ENCODE peak calls at places on chromosomes 1 and 21, in four cellular contexts. One of them, this sample, is unnamed.

GRCh38 chr1:36516372-36517018 is 33.8 kb upstream of the CSF3R start:
- DNase-seq in NCI-H345: peak; percentile 32
- DNase-seq in activated T-cell treated with anti-CD3 and anti-CD28 coated beads, Interleukin-2, amount 50 U/mL, for 72 hours: peak; percentile 44
- DNase-seq in HEK293T: peak; percentile 83
- DNase-seq in this sample: peak; percentile 64

GRCh38 chr1:207833956-207834660 is 76.8 kb downstream of the CD34 start:
- DNase-seq in NCI-H345: no peak
- DNase-seq in activated T-cell treated with anti-CD3 and anti-CD28 coated beads, Interleukin-2, amount 50 U/mL, for 72 hours: no peak
- DNase-seq in HEK293T: no peak
- DNase-seq in this sample: peak; percentile 64

GRCh38 chr1:112253366-112253765 is 142.6 kb upstream of the CTTNBP2NL start:
- DNase-seq in NCI-H345: no peak
- DNase-seq in activated T-cell treated with anti-CD3 and anti-CD28 coated beads, Interleukin-2, amount 50 U/mL, for 72 hours: no peak
- DNase-seq in HEK293T: no peak
- DNase-seq in this sample: peak; percentile 19

GRCh38 chr1:24902471-24902891 is 27.6 kb downstream of the RUNX3 start:
- DNase-seq in NCI-H345: no peak
- DNase-seq in activated T-cell treated with anti-CD3 and anti-CD28 coated beads, Interleukin-2, amount 50 U/mL, for 72 hours: no peak
- DNase-seq in HEK293T: no peak
- DNase-seq in this sample: peak; percentile 60

GRCh38 chr1:214708321-214708960 is 105.4 kb downstream of the CENPF start:
- DNase-seq in NCI-H345: no peak
- DNase-seq in activated T-cell treated with anti-CD3 and anti-CD28 coated beads, Interleukin-2, amount 50 U/mL, for 72 hours: no peak
- DNase-seq in HEK293T: no peak
- DNase-seq in this sample: no peak

GRCh38 chr1:103160281-103160680 is 52.0 kb upstream of the COL11A1 start:
- DNase-seq in NCI-H345: no peak
- DNase-seq in activated T-cell treated with anti-CD3 and anti-CD28 coated beads, Interleukin-2, amount 50 U/mL, for 72 hours: no peak
- DNase-seq in HEK293T: no peak
- DNase-seq in this sample: no peak

GRCh38 chr1:55286851-55287602 is 71.9 kb upstream of the USP24 start:
- DNase-seq in NCI-H345: no peak
- DNase-seq in activated T-cell treated with anti-CD3 and anti-CD28 coated beads, Interleukin-2, amount 50 U/mL, for 72 hours: no peak
- DNase-seq in HEK293T: no peak
- DNase-seq in this sample: no peak

GRCh38 chr1:171506525-171507304 is 21.4 kb downstream of the PRRC2C start:
- DNase-seq in NCI-H345: no peak
- DNase-seq in activated T-cell treated with anti-CD3 and anti-CD28 coated beads, Interleukin-2, amount 50 U/mL, for 72 hours: no peak
- DNase-seq in HEK293T: no peak
- DNase-seq in this sample: no peak

GRCh38 chr1:95438213-95438948 is 204.4 kb downstream of the RWDD3 start:
- DNase-seq in NCI-H345: no peak
- DNase-seq in activated T-cell treated with anti-CD3 and anti-CD28 coated beads, Interleukin-2, amount 50 U/mL, for 72 hours: no peak
- DNase-seq in HEK293T: no peak
- DNase-seq in this sample: no peak

GRCh38 chr1:156259805-156260204 is 11.9 kb upstream of the PAQR6 start:
- DNase-seq in NCI-H345: no peak
- DNase-seq in activated T-cell treated with anti-CD3 and anti-CD28 coated beads, Interleukin-2, amount 50 U/mL, for 72 hours: no peak
- DNase-seq in HEK293T: no peak
- DNase-seq in this sample: no peak

GRCh38 chr1:214570442-214570841 is 19.0 kb upstream of the PTPN14 start:
- DNase-seq in NCI-H345: no peak
- DNase-seq in activated T-cell treated with anti-CD3 and anti-CD28 coated beads, Interleukin-2, amount 50 U/mL, for 72 hours: no peak
- DNase-seq in HEK293T: no peak
- DNase-seq in this sample: no peak

GRCh38 chr1:204323887-204324286 is 35.8 kb downstream of the PLEKHA6 start:
- DNase-seq in NCI-H345: no peak
- DNase-seq in activated T-cell treated with anti-CD3 and anti-CD28 coated beads, Interleukin-2, amount 50 U/mL, for 72 hours: peak; percentile 72
- DNase-seq in HEK293T: no peak
- DNase-seq in this sample: no peak

GRCh38 chr1:204296431-204296988 is 63.2 kb downstream of the PLEKHA6 start:
- DNase-seq in NCI-H345: no peak
- DNase-seq in activated T-cell treated with anti-CD3 and anti-CD28 coated beads, Interleukin-2, amount 50 U/mL, for 72 hours: no peak
- DNase-seq in HEK293T: no peak
- DNase-seq in this sample: no peak

GRCh38 chr1:225860860-225861441 is 21.2 kb downstream of the TMEM63A start:
- DNase-seq in NCI-H345: no peak
- DNase-seq in activated T-cell treated with anti-CD3 and anti-CD28 coated beads, Interleukin-2, amount 50 U/mL, for 72 hours: no peak
- DNase-seq in HEK293T: no peak
- DNase-seq in this sample: no peak

GRCh38 chr1:95086949-95087533 is 14.3 kb upstream of the ALG14 start:
- DNase-seq in NCI-H345: no peak
- DNase-seq in activated T-cell treated with anti-CD3 and anti-CD28 coated beads, Interleukin-2, amount 50 U/mL, for 72 hours: no peak
- DNase-seq in HEK293T: peak; percentile 28
- DNase-seq in this sample: peak; percentile 76

GRCh38 chr1:235952950-235953615 is 86.4 kb upstream of the LYST start:
- DNase-seq in NCI-H345: no peak
- DNase-seq in activated T-cell treated with anti-CD3 and anti-CD28 coated beads, Interleukin-2, amount 50 U/mL, for 72 hours: peak; percentile 67
- DNase-seq in HEK293T: no peak
- DNase-seq in this sample: no peak

GRCh38 chr1:228988655-228989054 is 253.4 kb downstream of the RHOU start:
- DNase-seq in NCI-H345: no peak
- DNase-seq in activated T-cell treated with anti-CD3 and anti-CD28 coated beads, Interleukin-2, amount 50 U/mL, for 72 hours: no peak
- DNase-seq in HEK293T: no peak
- DNase-seq in this sample: no peak

GRCh38 chr1:78289606-78290005 is 201.2 kb upstream of the PTGFR start:
- DNase-seq in NCI-H345: no peak
- DNase-seq in activated T-cell treated with anti-CD3 and anti-CD28 coated beads, Interleukin-2, amount 50 U/mL, for 72 hours: no peak
- DNase-seq in HEK293T: no peak
- DNase-seq in this sample: no peak

GRCh38 chr1:6911974-6912373 is 126.7 kb downstream of the CAMTA1 start:
- DNase-seq in NCI-H345: no peak
- DNase-seq in activated T-cell treated with anti-CD3 and anti-CD28 coated beads, Interleukin-2, amount 50 U/mL, for 72 hours: no peak
- DNase-seq in HEK293T: no peak
- DNase-seq in this sample: no peak

GRCh38 chr1:156908541-156908940 is 11.9 kb upstream of the LRRC71 start:
- DNase-seq in NCI-H345: no peak
- DNase-seq in activated T-cell treated with anti-CD3 and anti-CD28 coated beads, Interleukin-2, amount 50 U/mL, for 72 hours: no peak
- DNase-seq in HEK293T: no peak
- DNase-seq in this sample: no peak

GRCh38 chr1:206568779-206569352 is 43.4 kb downstream of the EIF2D start:
- DNase-seq in NCI-H345: no peak
- DNase-seq in activated T-cell treated with anti-CD3 and anti-CD28 coated beads, Interleukin-2, amount 50 U/mL, for 72 hours: no peak
- DNase-seq in HEK293T: no peak
- DNase-seq in this sample: no peak

GRCh38 chr1:5986018-5986417 is 6.2 kb downstream of the NPHP4 start:
- DNase-seq in NCI-H345: no peak
- DNase-seq in activated T-cell treated with anti-CD3 and anti-CD28 coated beads, Interleukin-2, amount 50 U/mL, for 72 hours: no peak
- DNase-seq in HEK293T: no peak
- DNase-seq in this sample: no peak

GRCh38 chr1:22681564-22682276 is 28.7 kb downstream of the C1QB start:
- DNase-seq in NCI-H345: no peak
- DNase-seq in activated T-cell treated with anti-CD3 and anti-CD28 coated beads, Interleukin-2, amount 50 U/mL, for 72 hours: no peak
- DNase-seq in HEK293T: no peak
- DNase-seq in this sample: no peak

GRCh38 chr1:203048555-203049051 is 22.3 kb downstream of the PPFIA4 start:
- DNase-seq in NCI-H345: peak; percentile 44
- DNase-seq in activated T-cell treated with anti-CD3 and anti-CD28 coated beads, Interleukin-2, amount 50 U/mL, for 72 hours: no peak
- DNase-seq in HEK293T: no peak
- DNase-seq in this sample: no peak

GRCh38 chr21:43603641-43604504 is 55.4 kb downstream of the HSF2BP start:
- DNase-seq in NCI-H345: peak; percentile 8
- DNase-seq in activated T-cell treated with anti-CD3 and anti-CD28 coated beads, Interleukin-2, amount 50 U/mL, for 72 hours: no peak
- DNase-seq in HEK293T: no peak
- DNase-seq in this sample: no peak

GRCh38 chr1:4931486-4931885 is 277.1 kb downstream of the AJAP1 start:
- DNase-seq in NCI-H345: no peak
- DNase-seq in activated T-cell treated with anti-CD3 and anti-CD28 coated beads, Interleukin-2, amount 50 U/mL, for 72 hours: no peak
- DNase-seq in HEK293T: no peak
- DNase-seq in this sample: no peak

GRCh38 chr1:40592107-40592773 is 60.8 kb downstream of the ZNF684 start:
- DNase-seq in NCI-H345: peak; percentile 2
- DNase-seq in activated T-cell treated with anti-CD3 and anti-CD28 coated beads, Interleukin-2, amount 50 U/mL, for 72 hours: no peak
- DNase-seq in HEK293T: peak; percentile 62
- DNase-seq in this sample: no peak

GRCh38 chr1:229119876-229120275 is 151.0 kb upstream of the RAB4A start:
- DNase-seq in NCI-H345: no peak
- DNase-seq in activated T-cell treated with anti-CD3 and anti-CD28 coated beads, Interleukin-2, amount 50 U/mL, for 72 hours: no peak
- DNase-seq in HEK293T: no peak
- DNase-seq in this sample: no peak

GRCh38 chr1:183230403-183230802 is 44.3 kb downstream of the LAMC2 start:
- DNase-seq in NCI-H345: no peak
- DNase-seq in activated T-cell treated with anti-CD3 and anti-CD28 coated beads, Interleukin-2, amount 50 U/mL, for 72 hours: no peak
- DNase-seq in HEK293T: no peak
- DNase-seq in this sample: no peak

GRCh38 chr1:85200367-85200869 is 398 bp downstream of the SYDE2 start:
- DNase-seq in NCI-H345: peak; percentile 62
- DNase-seq in activated T-cell treated with anti-CD3 and anti-CD28 coated beads, Interleukin-2, amount 50 U/mL, for 72 hours: no peak
- DNase-seq in HEK293T: peak; percentile 63
- DNase-seq in this sample: peak; percentile 78

This sample was measured in coronary artery.